ENCODE peak calls at places on chromosomes 13 and 19, in eight cellular contexts. R is PC-3, H is heart left ventricle, I is prostate gland, K is tibial nerve, A is hepatocyte, C is psoas muscle, D is H1. N is an unnamed sample. For H3K4me1, the result is how much of the 10 kb centered on the place peaks cover.

GRCh38 chr19:3522421-3523360 is 16.3 kb upstream of the TEKTIP1 start:
- DNase-seq in R (no peak), H (no peak), I (no peak), K (no peak), A (no peak), C (no peak), D (no peak), N (no peak)

GRCh38 chr19:18386543-18387251 is 739 bp downstream of the GDF15 start:
- DNase-seq in R (no peak), H (no peak), I (peak), K (peak), A (peak), C (no peak), D (no peak), N (no peak)

GRCh38 chr13:112446867-112447266 is 70.7 kb downstream of the SPACA7 start:
- DNase-seq in R (no peak), H (peak), I (no peak), K (no peak), A (no peak), C (no peak), D (no peak), N (peak)

GRCh38 chr13:98141938-98142426 is 912 bp upstream of the FARP1 start:
- DNase-seq in R (no peak), H (no peak), I (peak), K (no peak), A (peak), C (peak), D (peak), N (peak)

GRCh38 chr13:77184455-77184854 is 142.4 kb downstream of the MYCBP2 start:
- DNase-seq in R (no peak), H (no peak), I (no peak), K (no peak), A (no peak), C (no peak), D (no peak), N (no peak)

GRCh38 chr19:36081385-36081784 is 26.7 kb downstream of the WDR62 start:
- DNase-seq in R (no peak), H (no peak), I (no peak), K (no peak), A (no peak), C (no peak), D (no peak), N (no peak)

GRCh38 chr13:41649659-41650058 is 192.3 kb downstream of the RGCC start:
- DNase-seq in R (peak), H (no peak), I (no peak), K (no peak), A (no peak), C (no peak), D (no peak), N (no peak)

GRCh38 chr19:46494936-46495788 is 505 bp downstream of the PNMA8B start:
- DNase-seq in R (no peak), H (no peak), I (no peak), K (no peak), A (no peak), C (no peak), D (peak), N (no peak)

GRCh38 chr19:20558011-20558410 is 7.6 kb downstream of the ZNF737 start:
- DNase-seq in R (no peak), H (no peak), I (no peak), K (no peak), A (no peak), C (no peak), D (peak), N (no peak)

GRCh38 chr13:59690857-59691500 is 472.7 kb downstream of the DIAPH3 start:
- DNase-seq in R (no peak), H (no peak), I (no peak), K (no peak), A (no peak), C (no peak), D (no peak), N (no peak)

GRCh38 chr13:96020155-96020575 is 33.0 kb downstream of the UGGT2 start:
- DNase-seq in R (peak), H (no peak), I (peak), K (no peak), A (peak), C (no peak), D (no peak), N (no peak)

GRCh38 chr13:43058318-43058674 is 34.9 kb downstream of the DNAJC15 start:
- DNase-seq in R (peak), H (no peak), I (no peak), K (no peak), A (peak), C (no peak), D (no peak), N (no peak)

GRCh38 chr13:87128006-87128405 is 543.2 kb upstream of the SLITRK5 start:
- DNase-seq in R (no peak), H (no peak), I (no peak), K (no peak), A (no peak), C (no peak), D (no peak), N (no peak)

GRCh38 chr13:49443327-49443688 is 556 bp downstream of the CAB39L start:
- DNase-seq in R (peak), H (no peak), I (peak), K (no peak), A (peak), C (no peak), D (no peak), N (peak)

GRCh38 chr13:98301721-98302120 is 124.7 kb upstream of the RNF113B start:
- DNase-seq in R (peak), H (no peak), I (no peak), K (no peak), A (peak), C (no peak), D (no peak), N (no peak)

GRCh38 chr13:38538412-38538811 is 148.5 kb upstream of the FREM2 start:
- DNase-seq in R (no peak), H (no peak), I (no peak), K (no peak), A (no peak), C (no peak), D (no peak), N (no peak)

GRCh38 chr19:55362174-55362989 is 678 bp downstream of the GARIN5B start:
- DNase-seq in R (no peak), H (peak), I (no peak), K (no peak), A (no peak), C (no peak), D (no peak), N (no peak)

GRCh38 chr13:112719556-112719955 is 29.7 kb downstream of the ATP11A start:
- DNase-seq in R (peak), H (no peak), I (no peak), K (no peak), A (no peak), C (no peak), D (no peak), N (no peak)

GRCh38 chr13:91203430-91203829 is 144.1 kb upstream of the MIR17HG start:
- DNase-seq in R (no peak), H (no peak), I (no peak), K (no peak), A (no peak), C (no peak), D (no peak), N (no peak)

GRCh38 chr13:52879950-52880650 is 31.7 kb upstream of the PCDH8 start:
- DNase-seq in R (no peak), H (no peak), I (no peak), K (no peak), A (peak), C (no peak), D (no peak), N (no peak)

GRCh38 chr19:38375748-38376147 is 1.4 kb downstream of the PSMD8 start:
- DNase-seq in R (no peak), H (no peak), I (peak), K (no peak), A (no peak), C (peak), D (no peak), N (no peak)

GRCh38 chr19:49451430-49452181 is at the start of gene PIH1D1:
- DNase-seq in R (peak), H (peak), I (peak), K (peak), A (peak), C (peak), D (peak), N (peak)
- H3K4me1 ChIP-seq in R (under half), H (under half), I (under half), K (under half), A (under half), C (under half), D (under half), N (under half)

GRCh38 chr19:2043864-2044708 is 7.0 kb downstream of the MKNK2 start:
- DNase-seq in R (no peak), H (no peak), I (no peak), K (no peak), A (peak), C (peak), D (peak), N (no peak)
- TF ChIP-seq CTCF in R (no peak), H (no peak), I (no peak), K (no peak), A (no peak), C (no peak), D (peak), N (no peak)

DNA sequence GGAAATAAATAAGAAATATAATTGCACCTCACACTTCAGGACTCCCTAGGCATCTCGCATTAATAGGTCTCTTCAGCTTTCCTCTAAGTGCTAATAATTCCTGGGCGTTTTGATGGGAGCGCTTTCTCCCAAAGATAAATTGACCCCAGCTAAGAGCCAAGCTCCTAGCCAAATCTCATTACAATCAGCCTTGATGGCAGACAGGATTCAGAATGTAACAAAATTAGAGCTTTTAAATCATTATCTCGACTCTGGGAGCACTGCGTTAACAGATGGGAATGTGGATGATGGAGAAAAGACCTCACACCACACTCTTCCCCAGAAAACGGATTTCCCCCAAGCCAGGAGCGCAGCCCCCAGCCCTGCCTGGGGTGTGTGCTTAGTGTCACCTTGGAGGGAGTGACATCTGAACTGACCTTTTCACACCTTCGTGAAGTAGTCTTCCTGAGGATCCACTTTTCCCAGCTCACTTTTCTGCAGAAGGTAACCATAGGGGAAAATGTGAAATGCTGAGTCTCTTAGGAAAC is 26.4 kb downstream of the SIAH3 start:
- DNase-seq in R (no peak), H (no peak), I (no peak), K (no peak), A (no peak), C (no peak), D (peak), N (no peak)
- H3K4me1 ChIP-seq in R (under half), H (under half), I (under half), K (under half), A (under half), C (under half), D (under half), N (under half)

DNA sequence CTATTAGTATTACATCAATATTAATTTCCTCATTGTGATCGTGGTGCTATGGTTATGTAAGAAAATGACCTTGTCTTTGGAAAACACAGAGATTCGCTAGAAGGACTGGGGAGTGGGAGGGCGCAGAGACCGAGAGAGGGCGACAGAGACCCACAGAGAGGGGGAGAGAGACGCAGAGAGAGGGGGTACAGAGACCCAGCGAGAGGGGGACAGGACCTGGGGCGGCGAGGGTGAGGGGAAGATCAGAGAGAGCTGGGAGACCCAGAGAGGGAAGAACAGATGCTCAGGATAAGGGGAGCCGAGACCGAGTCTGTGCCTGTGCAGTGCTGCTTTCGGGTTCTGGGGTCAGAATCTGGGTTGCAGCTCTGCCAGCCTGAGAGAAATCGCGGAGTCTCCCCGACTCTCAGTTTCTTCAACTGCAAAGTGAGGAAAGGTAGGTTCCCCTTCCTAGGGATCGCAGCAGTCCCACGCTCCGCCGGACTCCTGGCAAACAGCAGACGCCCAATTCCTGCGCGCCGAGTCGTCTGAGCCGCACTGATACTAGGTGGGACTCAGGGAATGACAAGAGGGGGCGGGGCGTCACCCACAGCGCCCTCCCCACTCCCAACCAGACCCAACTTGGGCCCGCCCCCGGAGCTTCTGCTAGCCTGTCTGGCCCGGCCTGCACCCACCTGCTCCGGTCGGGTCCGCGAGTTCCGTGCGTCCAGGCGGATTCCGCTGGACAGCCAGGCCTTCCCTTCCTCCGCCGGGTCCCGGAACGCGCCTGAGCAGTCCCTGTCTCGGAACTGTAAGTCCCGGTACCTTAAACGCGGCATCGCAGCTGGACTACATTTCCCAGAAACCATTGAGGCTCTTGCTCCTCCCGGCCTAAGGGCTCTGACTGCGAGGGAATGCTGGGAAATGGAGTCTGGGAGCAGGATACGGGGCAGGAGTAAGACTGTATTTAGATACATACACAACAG is 15.3 kb downstream of the IZUMO2 start:
- DNase-seq in R (peak), H (peak), I (peak), K (peak), A (peak), C (peak), D (peak), N (peak)
- TF ChIP-seq CTCF in R (peak), H (peak), I (peak), K (peak), A (peak), C (peak), D (peak), N (peak)

DNA sequence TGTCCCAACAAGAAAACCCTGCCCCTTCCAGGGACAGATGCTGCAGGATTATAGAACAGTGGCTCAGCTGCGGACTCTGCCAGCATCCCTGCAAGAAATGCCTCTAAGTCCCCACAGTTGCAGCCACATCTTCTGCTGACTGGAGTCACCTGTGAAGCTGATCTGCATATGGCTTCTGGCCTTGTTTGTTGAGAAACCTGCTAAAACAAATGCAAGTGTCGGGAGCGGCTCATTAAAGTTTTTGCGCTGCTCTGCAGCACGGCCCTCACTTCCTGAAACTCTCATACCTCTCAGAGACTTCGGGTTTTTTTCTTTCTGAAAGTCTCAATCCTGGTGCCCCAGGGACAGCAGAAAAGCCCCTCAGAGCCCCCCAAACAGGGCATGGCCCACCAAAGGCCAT is 724.9 kb downstream of the UQCRFS1 start:
- DNase-seq in R (no peak), H (no peak), I (no peak), K (no peak), A (no peak), C (no peak), D (no peak), N (no peak)
- H3K4me1 ChIP-seq in R (under half), H (under half), I (under half), K (under half), A (under half), C (under half), D (under half), N (under half)

GRCh38 chr19:41552558-41552957 is 23.4 kb upstream of the CEACAM21 start:
- DNase-seq in R (no peak), H (no peak), I (no peak), K (no peak), A (no peak), C (no peak), D (no peak), N (no peak)

GRCh38 chr19:41553804-41554203 is 22.2 kb upstream of the CEACAM21 start:
- DNase-seq in R (no peak), H (no peak), I (no peak), K (no peak), A (no peak), C (no peak), D (no peak), N (no peak)

GRCh38 chr19:41551711-41552110 is 24.3 kb upstream of the CEACAM21 start:
- DNase-seq in R (no peak), H (no peak), I (no peak), K (no peak), A (no peak), C (no peak), D (no peak), N (no peak)

GRCh38 chr19:41555752-41556151 is 20.2 kb upstream of the CEACAM21 start:
- DNase-seq in R (no peak), H (no peak), I (no peak), K (no peak), A (no peak), C (no peak), D (no peak), N (no peak)

DNA sequence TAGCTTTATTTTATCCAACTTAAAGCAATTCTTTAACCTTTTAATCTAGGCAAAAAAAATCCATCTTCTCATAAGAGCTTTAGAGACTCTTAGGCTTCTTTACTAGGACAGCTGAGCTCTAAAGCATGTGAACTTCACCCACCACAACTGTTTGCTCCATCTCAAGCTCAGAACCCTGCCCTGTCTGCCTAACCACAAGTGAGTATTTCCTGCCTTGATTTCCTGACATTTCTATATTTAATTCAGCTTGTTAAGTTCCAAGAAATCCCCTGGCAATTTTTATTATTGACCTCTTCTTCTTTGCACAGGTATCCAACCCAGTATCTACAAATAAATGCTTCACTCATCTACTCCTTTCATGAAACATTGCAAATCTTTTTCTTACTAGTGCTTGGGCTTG is 21.1 kb upstream of the CEACAM21 start:
- DNase-seq in R (no peak), H (no peak), I (no peak), K (no peak), A (no peak), C (no peak), D (no peak), N (no peak)
- TF ChIP-seq CTCF in R (no peak), H (no peak), I (no peak), K (no peak), A (no peak), C (no peak), D (no peak), N (no peak)

DNA sequence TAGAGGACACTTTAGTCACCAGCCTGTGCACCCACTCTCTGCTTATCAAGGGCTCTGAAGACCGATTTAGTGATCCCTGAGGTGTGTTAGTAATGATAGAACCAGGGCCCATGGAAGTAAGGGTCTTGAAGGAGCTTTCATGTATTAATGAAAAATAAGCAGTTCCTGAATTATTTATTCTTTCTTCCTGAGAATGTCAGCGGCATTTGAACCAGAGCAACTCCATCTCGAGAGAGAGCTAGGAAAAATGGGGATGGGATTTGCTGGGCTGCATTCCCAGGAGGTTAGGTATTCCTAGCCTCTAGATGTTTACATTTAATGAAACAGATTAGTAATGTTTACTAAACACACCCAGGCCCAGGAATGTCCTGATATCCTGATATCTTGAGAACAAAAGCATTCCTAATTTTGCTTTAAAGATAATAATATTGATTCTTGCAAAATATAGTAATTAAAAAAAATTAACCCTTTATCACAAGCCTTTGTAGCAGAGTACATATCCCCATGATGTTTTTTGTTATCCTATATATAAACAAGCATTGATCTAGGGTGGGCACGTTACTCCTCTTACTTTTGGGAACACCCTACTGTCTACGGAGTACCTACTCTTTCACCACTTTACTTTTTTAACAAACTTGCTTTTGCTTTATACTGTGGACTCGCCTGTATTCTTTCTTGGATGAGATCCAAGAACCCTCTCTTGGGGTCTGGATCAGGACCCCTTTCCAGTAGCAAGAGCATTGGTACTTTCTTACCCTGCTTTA is 63.1 kb downstream of the COG3 start:
- DNase-seq in R (peak), H (no peak), I (no peak), K (no peak), A (peak), C (no peak), D (no peak), N (no peak)
- H3K4me1 ChIP-seq in R (under half), H (under half), I (under half), K (under half), A (under half), C (under half), D (under half), N (under half)

DNA sequence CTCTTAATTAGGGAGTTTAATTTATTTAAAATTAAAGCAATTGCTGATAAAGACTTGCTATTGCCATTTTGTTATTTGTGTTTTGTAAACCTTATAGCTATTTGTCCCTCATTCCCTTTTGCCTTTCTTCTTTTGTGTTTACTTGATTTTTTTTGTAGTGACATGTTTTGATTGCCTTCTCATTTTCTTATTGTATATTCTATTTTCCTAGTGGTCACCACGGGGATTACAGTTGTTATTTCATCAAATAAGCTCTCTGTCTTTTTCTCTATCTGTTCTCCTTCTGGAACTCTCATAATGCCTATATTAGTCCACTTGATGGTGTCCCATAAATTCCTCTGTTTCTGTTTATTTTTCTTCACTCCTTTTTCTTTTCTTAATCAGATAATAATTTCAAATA is 64.4 kb upstream of the FRY start:
- DNase-seq in R (no peak), H (no peak), I (no peak), K (no peak), A (no peak), C (no peak), D (no peak), N (no peak)
- TF ChIP-seq CTCF in R (peak), H (peak), I (peak), K (peak), A (peak), C (no peak), D (no peak), N (no peak)

N was measured in lung.